ENCODE peak calls at places on chromosomes 2 and 18, in eight cellular contexts. F is KBM-7; V is NCI-H1092; D is stimulated activated CD4-positive, alpha-beta T cell treated with anti-CD3 and anti-CD28 coated beads, Interleukin-1b, Interleukin-23, amount 100 ng/mL, for 24 hours; R is GM23338; W is activated CD8-positive, alpha-beta memory T cell treated with anti-CD3 and anti-CD28 coated beads, Interleukin-2, amount 50 U/mL, for 4 hours; U is adrenal gland; S is effector CD4-positive, alpha-beta T cell. E is an unnamed sample.

GRCh38 chr2:172953970-172954852 is 121.4 kb upstream of the MAP3K20 start:
- DNase-seq in F (no peak), V (no peak), D (no peak), R (no peak), W (no peak), U (no peak), S (no peak), E (no peak)

GRCh38 chr2:20491739-20492531 is 45.1 kb downstream of the RHOB start:
- DNase-seq in F (no peak), V (no peak), D (no peak), R (no peak), W (no peak), U (peak), S (no peak), E (no peak)

GRCh38 chr18:41599529-41599928 is 355.5 kb upstream of the PIK3C3 start:
- DNase-seq in F (no peak), V (no peak), D (no peak), R (no peak), W (no peak), U (no peak), S (no peak), E (no peak)

GRCh38 chr2:3348771-3349170 is 28.8 kb downstream of the EIPR1 start:
- DNase-seq in F (no peak), V (peak), D (no peak), R (no peak), W (no peak), U (no peak), S (no peak), E (no peak)

GRCh38 chr2:105113616-105114275 is 75.9 kb downstream of the MRPS9 start:
- DNase-seq in F (no peak), V (no peak), D (no peak), R (peak), W (no peak), U (no peak), S (no peak), E (no peak)

GRCh38 chr2:149004836-149005235 is 33.7 kb upstream of the LYPD6B start:
- DNase-seq in F (no peak), V (no peak), D (no peak), R (no peak), W (no peak), U (no peak), S (no peak), E (no peak)

GRCh38 chr2:985317-985898 is 34.8 kb downstream of the SNTG2 start:
- DNase-seq in F (no peak), V (no peak), D (no peak), R (no peak), W (no peak), U (no peak), S (no peak), E (peak)

GRCh38 chr2:96798733-96799622 is 17.1 kb upstream of the CNNM3 start:
- DNase-seq in F (no peak), V (no peak), D (no peak), R (no peak), W (no peak), U (no peak), S (no peak), E (no peak)

GRCh38 chr2:156986339-156986988 is 271.0 kb upstream of the GALNT5 start:
- DNase-seq in F (no peak), V (no peak), D (no peak), R (peak), W (no peak), U (no peak), S (no peak), E (peak)

GRCh38 chr2:25379535-25379934 is 37.8 kb upstream of the DNMT3A start:
- DNase-seq in F (no peak), V (no peak), D (no peak), R (no peak), W (no peak), U (peak), S (no peak), E (no peak)

GRCh38 chr2:235419996-235420395 is 73.8 kb upstream of the AGAP1 start:
- DNase-seq in F (no peak), V (no peak), D (no peak), R (no peak), W (no peak), U (no peak), S (no peak), E (no peak)

GRCh38 chr18:63320690-63321265 is 1.2 kb upstream of the BCL2 start:
- DNase-seq in F (peak), V (no peak), D (peak), R (peak), W (peak), U (peak), S (peak), E (peak)

GRCh38 chr18:58048243-58048642 is 4.2 kb downstream of the NEDD4L start:
- DNase-seq in F (no peak), V (no peak), D (no peak), R (no peak), W (no peak), U (no peak), S (no peak), E (no peak)